ENCODE peak calls at places on chromosome 7, in five cellular contexts. L is Calu3, K is choroid plexus epithelial cell, H is stomach, U is psoas muscle. M is an unnamed sample.

GRCh38 chr7:47725031-47725780 is 143.3 kb upstream of the TNS3 start:
- DNase-seq in L (peak), H (peak), K (peak), U (no peak), M (no peak)

GRCh38 chr7:134462337-134462925 is 3.5 kb upstream of the AKR1B1 start:
- DNase-seq in U (no peak), H (no peak), L (peak), K (peak), M (no peak)

GRCh38 chr7:125878235-125878928 is 948.8 kb upstream of the POT1 start:
- DNase-seq in L (no peak), K (peak), H (no peak), U (no peak), M (no peak)

GRCh38 chr7:64667311-64667710 is 1.4 kb downstream of the ZNF107 start:
- DNase-seq in L (no peak), U (no peak), K (no peak), H (no peak), M (no peak)

GRCh38 chr7:151342102-151342646 is 562 bp downstream of the NUB1 start:
- DNase-seq in L (no peak), K (no peak), U (no peak), H (no peak), M (peak)

GRCh38 chr7:94178247-94178646 is 174.1 kb upstream of the BET1 start:
- DNase-seq in L (no peak), U (no peak), K (no peak), H (no peak), M (peak)

GRCh38 chr7:108066486-108066885 is 63.5 kb upstream of the LAMB1 start:
- DNase-seq in U (no peak), K (peak), L (no peak), H (no peak), M (no peak)

GRCh38 chr7:13830604-13830915 is 158.9 kb downstream of the ETV1 start:
- DNase-seq in U (no peak), H (no peak), L (no peak), K (peak), M (no peak)

GRCh38 chr7:137462074-137462715 is 118.7 kb upstream of the PTN start:
- DNase-seq in L (no peak), U (no peak), K (peak), H (no peak), M (no peak)

GRCh38 chr7:128135275-128136214 is 104.3 kb upstream of the LRRC4 start:
- DNase-seq in U (peak), K (peak), L (peak), H (peak), M (peak)

GRCh38 chr7:149566103-149566502 is 68.5 kb upstream of the ZNF746 start:
- DNase-seq in K (no peak), U (no peak), H (no peak), L (no peak), M (no peak)

GRCh38 chr7:42843209-42843800 is 68.6 kb downstream of the C7orf25 start:
- DNase-seq in K (peak), U (peak), H (peak), L (peak), M (peak)

GRCh38 chr7:79317728-79318127 is 135.7 kb downstream of the MAGI2 start:
- DNase-seq in K (peak), L (no peak), U (no peak), H (no peak), M (no peak)

GRCh38 chr7:132464740-132465139 is 111.5 kb downstream of the PLXNA4 start:
- DNase-seq in H (no peak), U (no peak), L (no peak), K (no peak), M (no peak)

GRCh38 chr7:127717502-127718125 is 65.6 kb downstream of the SND1 start:
- DNase-seq in L (no peak), K (no peak), U (no peak), H (no peak), M (no peak)

GRCh38 chr7:133051066-133051465 is 30.8 kb downstream of the CHCHD3 start:
- DNase-seq in U (no peak), L (no peak), H (no peak), K (peak), M (peak)

GRCh38 chr7:63070696-63071095 is 928.0 kb upstream of the ZNF722 start:
- DNase-seq in K (no peak), L (no peak), U (no peak), H (no peak), M (no peak)

GRCh38 chr7:28354601-28355062 is 57.7 kb upstream of the CREB5 start:
- DNase-seq in U (no peak), H (no peak), K (peak), L (peak), M (no peak)

GRCh38 chr7:1697499-1698125 is 27.5 kb downstream of the ELFN1 start:
- DNase-seq in K (peak), H (no peak), L (peak), U (peak), M (no peak)

GRCh38 chr7:117086788-117087187 is 133.5 kb downstream of the ST7 start:
- DNase-seq in L (no peak), K (peak), U (no peak), H (no peak), M (peak)

GRCh38 chr7:135111379-135111778 is 36.5 kb upstream of the TMEM140 start:
- DNase-seq in H (no peak), K (peak), U (no peak), L (no peak), M (no peak)

GRCh38 chr7:151687523-151688235 is 168.0 kb upstream of the RHEB start:
- DNase-seq in L (peak), U (peak), H (peak), K (peak), M (no peak)

GRCh38 chr7:23709081-23709746 is 805 bp upstream of the STK31 start:
- DNase-seq in K (no peak), H (no peak), U (no peak), L (no peak), M (no peak)

GRCh38 chr7:79452032-79452494 is 1.4 kb downstream of the MAGI2 start:
- DNase-seq in K (peak), U (peak), H (peak), L (peak), M (no peak)

GRCh38 chr7:126535176-126535575 is 717.6 kb downstream of the GRM8 start:
- DNase-seq in U (no peak), K (no peak), L (no peak), H (no peak), M (no peak)

GRCh38 chr7:129958643-129959479 is 6.1 kb upstream of the UBE2H start:
- DNase-seq in U (peak), K (peak), H (peak), L (peak), M (no peak)

GRCh38 chr7:108178393-108178792 is 48.2 kb upstream of the LAMB4 start:
- DNase-seq in U (no peak), L (no peak), H (peak), K (no peak), M (no peak)

GRCh38 chr7:105244594-105244993 is 144.1 kb downstream of the SRPK2 start:
- DNase-seq in L (no peak), H (no peak), K (no peak), U (no peak), M (no peak)

GRCh38 chr7:13144622-13145021 is 457.2 kb downstream of the ARL4A start:
- DNase-seq in L (no peak), K (peak), H (no peak), U (no peak), M (no peak)

GRCh38 chr7:151133266-151133985 is 34.1 kb downstream of the GBX1 start:
- DNase-seq in K (no peak), L (no peak), H (no peak), U (peak), M (no peak)

GRCh38 chr7:25124485-25125136 is 449 bp downstream of the CYCS start:
- DNase-seq in L (peak), U (no peak), H (no peak), K (peak), M (no peak)

GRCh38 chr7:143285454-143285756 is 647 bp downstream of the TMEM139 start:
- DNase-seq in K (no peak), U (no peak), L (peak), H (no peak), M (no peak)

GRCh38 chr7:91550931-91551330 is 286.7 kb downstream of the FZD1 start:
- DNase-seq in H (no peak), U (no peak), K (no peak), L (no peak), M (no peak)

GRCh38 chr7:11281953-11282352 is 308.3 kb downstream of the PHF14 start:
- DNase-seq in K (no peak), L (no peak), U (no peak), H (no peak), M (no peak)

GRCh38 chr7:24609059-24609458 is 35.8 kb downstream of the PALS2 start:
- DNase-seq in H (no peak), U (no peak), K (no peak), L (no peak), M (no peak)

GRCh38 chr7:52911326-52911725 is 124.1 kb upstream of the POM121L12 start:
- DNase-seq in H (no peak), U (no peak), K (no peak), L (no peak), M (no peak)

GRCh38 chr7:73436031-73436929 is 2.7 kb downstream of the FZD9 start:
- DNase-seq in K (peak), H (no peak), U (no peak), L (no peak), M (no peak)

GRCh38 chr7:117064688-117065087 is 111.4 kb downstream of the ST7 start:
- DNase-seq in K (no peak), L (no peak), U (no peak), H (no peak), M (no peak)

GRCh38 chr7:919114-919442 is 35.4 kb downstream of the ADAP1 start:
- DNase-seq in L (no peak), H (no peak), U (peak), K (no peak), M (no peak)

GRCh38 chr7:122528879-122529481 is 169.9 kb downstream of the RNF133 start:
- DNase-seq in U (no peak), L (no peak), H (no peak), K (peak), M (peak)

GRCh38 chr7:123747620-123748141 is 1.1 kb downstream of the WASL start:
- DNase-seq in H (peak), K (peak), U (peak), L (peak), M (peak)

GRCh38 chr7:123750389-123751230 is 1.8 kb upstream of the WASL start:
- DNase-seq in H (no peak), K (no peak), L (no peak), U (no peak), M (no peak)

GRCh38 chr7:123748734-123749536 is at the start of gene WASL:
- DNase-seq in L (peak), K (peak), H (peak), U (peak), M (peak)

GRCh38 chr7:123748171-123748733 is 551 bp downstream of the WASL start:
- DNase-seq in K (peak), L (peak), U (peak), H (peak), M (peak)

GRCh38 chr7:123749537-123749857 is 694 bp upstream of the WASL start:
- DNase-seq in H (no peak), K (peak), L (no peak), U (no peak), M (peak)
- TF ChIP-seq CTCF in H (no peak), K (peak), L (no peak), U (no peak), M (no peak)

DNA sequence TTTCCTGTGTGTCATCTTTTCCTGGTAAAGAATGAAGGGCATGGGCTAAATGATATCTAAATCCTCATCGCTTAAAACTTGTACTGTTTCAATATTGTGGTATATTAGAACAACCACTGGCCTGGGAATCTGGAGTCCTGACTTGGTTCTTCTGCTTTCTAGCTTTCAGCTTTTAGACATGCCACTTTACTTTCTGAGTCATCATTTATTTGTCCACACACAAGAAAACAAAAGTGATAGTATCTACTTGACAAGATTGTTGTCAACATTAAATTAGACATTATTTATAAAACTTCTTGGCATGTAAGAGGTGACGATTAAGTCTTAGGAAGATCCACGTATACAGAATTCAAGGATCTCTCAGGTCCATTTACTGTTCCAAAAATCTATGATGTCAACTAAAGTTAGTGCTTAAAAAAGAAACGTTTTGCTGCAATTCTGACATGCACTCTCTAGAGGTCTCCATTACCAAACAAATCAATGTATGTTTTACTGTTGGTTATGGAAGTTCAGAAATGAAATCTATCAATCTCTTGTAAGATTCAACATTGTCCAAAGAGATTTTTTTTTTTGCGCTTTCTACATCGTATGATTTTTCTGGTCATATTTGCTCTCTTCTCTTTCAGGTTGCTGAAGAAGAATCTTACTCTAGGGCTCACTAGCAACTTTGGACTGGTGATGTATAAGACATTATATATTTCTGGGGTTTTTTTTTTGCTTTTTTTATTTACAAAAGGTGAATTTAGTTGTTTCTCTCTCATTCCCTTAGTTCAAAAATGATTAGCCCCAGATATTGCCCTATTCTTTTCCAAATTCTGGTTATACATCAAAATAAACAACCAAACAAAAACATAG is 53.6 kb upstream of the DYNC1I1 start:
- DNase-seq in K (peak), U (no peak), L (no peak), H (no peak), M (peak)
- TF ChIP-seq CTCF in K (peak), U (peak), L (no peak), H (no peak), M (peak)

GRCh38 chr7:37354661-37355131 is 94.0 kb downstream of the ELMO1 start:
- DNase-seq in U (peak), H (no peak), L (peak), K (peak), M (peak)

GRCh38 chr7:37353949-37354660 is 94.6 kb downstream of the ELMO1 start:
- DNase-seq in U (no peak), H (no peak), L (no peak), K (no peak), M (no peak)

GRCh38 chr7:37352251-37352650 is 96.4 kb downstream of the ELMO1 start:
- DNase-seq in K (no peak), H (no peak), L (no peak), U (no peak), M (no peak)

GRCh38 chr7:37349979-37350590 is 98.6 kb downstream of the ELMO1 start:
- DNase-seq in H (no peak), K (no peak), U (no peak), L (no peak), M (no peak)

GRCh38 chr7:37352974-37353948 is 95.4 kb downstream of the ELMO1 start:
- DNase-seq in L (peak), U (peak), K (no peak), H (no peak), M (peak)
- TF ChIP-seq CTCF in L (peak), U (no peak), K (no peak), H (peak), M (peak)

DNA sequence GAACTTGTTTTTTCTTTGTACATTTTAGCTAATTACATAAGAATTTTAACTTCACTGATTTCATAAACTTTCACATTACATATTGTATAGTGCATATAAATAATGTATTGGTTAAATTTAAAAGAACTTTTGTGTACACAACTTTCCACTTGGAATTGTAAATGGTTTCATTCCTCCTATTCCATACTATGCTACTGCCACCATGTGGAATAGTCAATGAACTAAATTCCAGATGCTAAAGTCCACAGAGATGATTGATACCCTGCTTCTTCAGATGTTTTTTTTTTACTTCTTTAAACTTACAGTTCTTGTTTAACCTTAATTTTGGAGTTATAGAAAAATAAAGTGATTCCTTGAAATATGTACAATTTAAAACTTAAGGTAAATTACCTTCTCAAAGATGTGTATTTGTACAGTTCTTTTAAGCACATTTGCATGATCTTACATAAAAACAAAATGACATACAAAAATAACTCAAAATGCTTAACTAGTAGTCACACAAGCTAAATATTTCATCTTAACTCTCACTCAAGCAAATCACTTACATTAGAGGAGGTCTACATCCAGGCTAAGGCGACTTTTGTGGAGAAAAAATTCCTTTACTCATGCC is 247.6 kb upstream of the HGF start:
- DNase-seq in H (no peak), L (no peak), U (no peak), K (peak), M (no peak)
- TF ChIP-seq CTCF in H (peak), L (no peak), U (peak), K (peak), M (no peak)

GRCh38 chr7:101397243-101397642 is 34.6 kb downstream of the COL26A1 start:
- DNase-seq in U (no peak), L (no peak), H (no peak), K (no peak), M (no peak)
- TF ChIP-seq CTCF in U (no peak), L (no peak), H (no peak), K (no peak), M (no peak)

DNA sequence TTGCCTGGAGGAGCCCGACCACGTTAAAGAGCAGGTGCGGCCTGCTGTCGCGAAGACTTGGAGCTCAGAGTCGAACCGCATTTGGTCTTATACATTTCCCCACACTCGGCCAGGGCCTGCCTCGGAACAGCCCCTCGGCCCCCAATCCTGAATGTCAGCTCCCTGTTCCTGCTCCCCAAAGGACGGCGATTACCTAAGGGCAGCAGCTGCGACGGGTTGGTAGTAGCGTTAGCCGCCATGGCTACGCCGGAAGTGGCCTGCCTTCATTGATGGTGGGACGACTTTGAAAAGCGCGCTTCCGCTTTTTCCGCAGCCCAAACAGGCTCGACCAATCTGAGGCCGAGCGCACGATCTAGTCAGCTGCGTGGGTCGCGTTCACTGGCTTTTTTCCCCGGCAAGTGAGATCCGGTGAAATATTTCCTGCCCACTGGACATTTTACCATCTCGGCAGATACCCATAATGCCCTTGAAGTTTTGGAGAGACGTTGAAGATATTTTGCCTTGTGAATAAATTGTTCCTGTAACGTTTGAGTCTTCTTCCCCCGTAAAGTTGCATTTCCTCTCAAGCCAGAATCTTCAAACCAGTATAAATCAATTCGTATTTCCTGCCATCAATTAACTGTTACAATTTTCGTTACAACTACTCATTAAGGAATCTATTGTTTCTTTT is at the start of gene LSM5:
- DNase-seq in L (peak), U (peak), K (peak), H (peak), M (peak)
- TF ChIP-seq CTCF in L (no peak), U (no peak), K (no peak), H (no peak), M (no peak)